ENCODE peak calls at places on chromosomes 1 and 21, in eight cellular contexts. Q, X, O, Y, B, F, N and A are unnamed samples.

GRCh38 chr1:3482590-3482899 is 28.1 kb downstream of the ARHGEF16 start:
- DNase-seq in Q (no peak), X (no peak), O (no peak), Y (no peak), B (no peak), F (no peak), N (no peak), A (no peak)

GRCh38 chr1:203278087-203278884 is 27.0 kb upstream of the BTG2 start:
- DNase-seq in Q (no peak), X (peak; percentile 68), O (peak; percentile 92), Y (peak; percentile 86), B (no peak), F (no peak), N (no peak), A (no peak)

GRCh38 chr1:209755926-209756607 is at the start of gene TRAF3IP3:
- DNase-seq in Q (peak; percentile 86), X (no peak), O (no peak), Y (peak; percentile 59), B (no peak), F (no peak), N (no peak), A (no peak)

GRCh38 chr21:25283720-25284119 is 323.6 kb downstream of the MRPL39 start:
- DNase-seq in Q (no peak), X (peak; percentile 37), O (no peak), Y (peak; percentile 5), B (no peak), F (peak; percentile 36), N (peak; percentile 1), A (no peak)

GRCh38 chr1:180131510-180131909 is 23.2 kb upstream of the QSOX1 start:
- DNase-seq in Q (no peak), X (peak; percentile 80), O (no peak), Y (peak; percentile 46), B (peak; percentile 29), F (no peak), N (peak; percentile 24), A (no peak)

GRCh38 chr1:200938955-200939354 is 44.3 kb downstream of the INAVA start:
- DNase-seq in Q (no peak), X (no peak), O (no peak), Y (peak; percentile 23), B (no peak), F (no peak), N (no peak), A (no peak)

GRCh38 chr1:26541816-26542711 is 12.5 kb downstream of the RPS6KA1 start:
- DNase-seq in Q (peak; percentile 95), X (no peak), O (peak; percentile 70), Y (peak; percentile 90), B (no peak), F (peak; percentile 76), N (no peak), A (peak; percentile 45)

GRCh38 chr1:68188060-68188538 is 44.2 kb downstream of the WLS start:
- DNase-seq in Q (no peak), X (peak; percentile 70), O (no peak), Y (no peak), B (no peak), F (no peak), N (no peak), A (no peak)

DNA sequence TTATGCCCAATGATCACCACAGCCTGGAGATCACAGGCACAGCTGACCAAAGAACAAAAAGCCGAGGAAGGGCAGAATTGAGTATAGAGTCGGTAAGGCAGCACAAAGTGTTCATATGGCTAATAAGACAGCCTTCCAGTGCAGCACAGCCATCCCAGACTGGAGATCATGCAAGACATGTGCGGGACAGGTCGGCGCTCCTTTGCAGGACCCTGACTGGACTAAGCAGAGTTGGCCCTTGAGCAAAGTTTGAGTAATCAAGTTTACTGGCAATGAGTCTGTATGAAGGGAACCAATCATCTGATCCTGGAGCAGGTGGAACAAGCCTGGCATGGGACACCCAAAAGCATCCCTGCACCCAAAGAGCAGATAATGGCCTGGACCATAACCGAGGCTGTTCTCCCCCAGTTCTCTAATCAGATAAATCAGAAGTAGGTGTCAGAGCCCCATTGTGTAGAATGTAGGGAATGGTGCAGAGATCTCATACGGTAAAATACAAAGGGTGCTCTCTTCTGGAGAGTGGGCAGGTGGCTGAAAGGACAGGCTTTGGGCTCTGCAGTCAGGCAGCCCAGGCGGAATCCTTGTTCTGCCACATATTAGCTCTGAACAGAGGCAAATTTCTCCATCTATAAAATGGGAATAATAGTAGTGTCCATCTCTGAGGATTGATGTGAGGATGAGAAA is 10.7 kb upstream of the DNASE2B start:
- DNase-seq in Q (no peak), X (no peak), O (no peak), Y (no peak), B (no peak), F (no peak), N (no peak), A (no peak)
- TF ChIP-seq CTCF in Q (no peak), X (peak; percentile 36), O (no peak), Y (no peak), B (peak; percentile 3), F (no peak), N (no peak), A (no peak)

GRCh38 chr1:93679546-93679945 is 2.1 kb downstream of the BCAR3 start:
- DNase-seq in Q (no peak), X (no peak), O (no peak), Y (no peak), B (no peak), F (no peak), N (no peak), A (no peak)

GRCh38 chr1:93681095-93681548 is 515 bp downstream of the BCAR3 start:
- DNase-seq in Q (no peak), X (no peak), O (no peak), Y (no peak), B (no peak), F (peak; percentile 47), N (no peak), A (no peak)

GRCh38 chr1:93680121-93681094 is 1.2 kb downstream of the BCAR3 start:
- DNase-seq in Q (peak; percentile 88), X (peak; percentile 88), O (peak; percentile 83), Y (peak; percentile 82), B (no peak), F (peak; percentile 72), N (peak; percentile 90), A (peak; percentile 83)

GRCh38 chr1:93683234-93683633 is 1.6 kb upstream of the BCAR3 start:
- DNase-seq in Q (no peak), X (no peak), O (no peak), Y (no peak), B (no peak), F (no peak), N (no peak), A (no peak)

GRCh38 chr1:93681549-93682412 is at the start of gene BCAR3:
- DNase-seq in Q (peak; percentile 76), X (peak; percentile 73), O (peak; percentile 45), Y (peak; percentile 64), B (no peak), F (peak; percentile 71), N (peak; percentile 70), A (peak; percentile 82)
- TF ChIP-seq CTCF in Q (peak; percentile 10), X (peak; percentile 32), O (peak; percentile 39), Y (no peak), B (no peak), F (no peak), N (peak; percentile 27), A (no peak)

GRCh38 chr1:18932387-18932786 is 24.1 kb downstream of the IFFO2 start:
- DNase-seq in Q (no peak), X (no peak), O (no peak), Y (no peak), B (no peak), F (no peak), N (no peak), A (peak; percentile 37)

GRCh38 chr1:18936814-18937481 is 19.5 kb downstream of the IFFO2 start:
- DNase-seq in Q (no peak), X (no peak), O (no peak), Y (no peak), B (no peak), F (no peak), N (no peak), A (no peak)

GRCh38 chr1:18932879-18933278 is 23.6 kb downstream of the IFFO2 start:
- DNase-seq in Q (no peak), X (no peak), O (no peak), Y (no peak), B (no peak), F (no peak), N (no peak), A (no peak)

GRCh38 chr1:18936471-18936813 is 20.0 kb downstream of the IFFO2 start:
- DNase-seq in Q (no peak), X (no peak), O (no peak), Y (no peak), B (no peak), F (no peak), N (no peak), A (no peak)

GRCh38 chr1:18934205-18935000 is 22.1 kb downstream of the IFFO2 start:
- DNase-seq in Q (no peak), X (no peak), O (no peak), Y (no peak), B (no peak), F (no peak), N (no peak), A (no peak)
- TF ChIP-seq CTCF in Q (no peak), X (no peak), O (no peak), Y (no peak), B (no peak), F (no peak), N (no peak), A (no peak)

GRCh38 chr1:38820860-38821259 is 38.7 kb downstream of the RRAGC start:
- DNase-seq in Q (no peak), X (no peak), O (no peak), Y (no peak), B (no peak), F (no peak), N (no peak), A (no peak)

GRCh38 chr1:38819516-38819915 is 40.1 kb downstream of the RRAGC start:
- DNase-seq in Q (no peak), X (no peak), O (no peak), Y (no peak), B (no peak), F (no peak), N (no peak), A (no peak)

GRCh38 chr1:38817958-38818705 is 41.4 kb downstream of the RRAGC start:
- DNase-seq in Q (no peak), X (no peak), O (no peak), Y (no peak), B (no peak), F (peak; percentile 95), N (no peak), A (peak; percentile 60)

GRCh38 chr1:38817267-38817957 is 42.2 kb downstream of the RRAGC start:
- DNase-seq in Q (no peak), X (no peak), O (no peak), Y (no peak), B (no peak), F (no peak), N (no peak), A (no peak)

DNA sequence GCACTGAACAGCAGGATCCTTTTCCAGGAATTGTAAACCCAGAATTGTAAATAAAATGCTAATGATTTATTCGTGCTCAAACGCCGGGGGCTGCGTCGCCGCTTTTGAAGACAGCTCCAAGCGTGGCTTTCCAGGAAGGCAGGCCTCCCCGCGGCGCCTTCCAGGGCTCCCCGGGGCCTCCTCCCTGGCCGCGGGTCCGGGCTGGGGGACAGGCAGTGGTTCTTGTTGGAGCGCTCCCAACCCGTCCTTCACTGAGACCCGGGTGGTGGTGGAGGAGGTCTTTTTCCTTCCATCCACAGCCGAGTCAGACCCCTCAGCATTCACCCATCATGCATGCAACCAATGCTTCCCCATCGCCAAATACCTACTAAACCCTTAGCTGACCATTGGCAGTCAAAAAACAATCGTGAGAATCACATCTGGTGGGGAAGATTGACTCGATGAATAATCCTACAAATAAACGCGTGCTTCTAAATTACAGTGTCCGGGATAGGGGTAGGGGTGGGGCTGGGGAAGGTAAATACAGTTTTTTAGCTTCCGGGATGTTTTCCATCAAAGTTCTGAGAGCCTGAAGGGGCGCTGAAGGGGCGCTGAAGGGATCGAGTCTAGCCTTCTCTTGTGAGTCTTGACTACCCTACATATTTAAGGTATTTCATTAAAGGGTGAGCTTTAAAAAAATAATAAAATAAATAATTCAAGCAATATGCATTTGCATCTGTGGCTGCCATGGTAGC is 40.7 kb downstream of the RRAGC start:
- DNase-seq in Q (no peak), X (no peak), O (no peak), Y (no peak), B (no peak), F (peak; percentile 40), N (no peak), A (no peak)
- TF ChIP-seq CTCF in Q (no peak), X (no peak), O (no peak), Y (no peak), B (no peak), F (no peak), N (no peak), A (no peak)